ENCODE peak calls at places on chromosomes 3 and 15, in four cellular contexts. N, S, T and B are unnamed samples.

GRCh38 chr3:31159331-31160039 is 265.0 kb upstream of the GADL1 start:
- DNase-seq in N (no peak), S (no peak), T (no peak), B (peak)

GRCh38 chr15:34241376-34242350 is 16.8 kb downstream of the EMC4 start:
- DNase-seq in N (peak), S (peak), T (no peak), B (peak)

GRCh38 chr15:78619022-78619950 is 1.5 kb downstream of the CHRNA3 start:
- DNase-seq in N (no peak), S (no peak), T (no peak), B (no peak)

GRCh38 chr3:114498779-114499370 is 205.0 kb downstream of the TIGIT start:
- DNase-seq in N (peak), S (peak), T (no peak), B (peak)

GRCh38 chr15:51332211-51333147 is 5.9 kb downstream of the CYP19A1 start:
- DNase-seq in N (no peak), S (no peak), T (no peak), B (peak)

GRCh38 chr3:130826516-130826915 is 67.4 kb upstream of the ATP2C1 start:
- DNase-seq in N (no peak), S (no peak), T (no peak), B (no peak)

GRCh38 chr3:138253609-138254008 is 66.5 kb downstream of the ARMC8 start:
- DNase-seq in N (peak), S (no peak), T (no peak), B (no peak)

GRCh38 chr3:195260286-195260905 is 10.6 kb downstream of the XXYLT1 start:
- DNase-seq in N (no peak), S (no peak), T (no peak), B (no peak)

GRCh38 chr3:13071695-13072094 is 1.5 kb downstream of the IQSEC1 start:
- DNase-seq in N (no peak), S (no peak), T (no peak), B (no peak)

GRCh38 chr15:89828324-89829145 is 13.9 kb upstream of the ANPEP start:
- DNase-seq in N (peak), S (peak), T (no peak), B (peak)

GRCh38 chr15:38724827-38725226 is 160.2 kb upstream of the RASGRP1 start:
- DNase-seq in N (no peak), S (no peak), T (no peak), B (peak)

GRCh38 chr3:156579427-156579851 is 24.5 kb upstream of the SSR3 start:
- DNase-seq in N (no peak), S (no peak), T (no peak), B (no peak)

GRCh38 chr3:9248232-9249191 is 934 bp downstream of the SRGAP3 start:
- DNase-seq in N (no peak), S (no peak), T (no peak), B (no peak)

GRCh38 chr3:149701206-149701976 is 43.6 kb upstream of the WWTR1 start:
- DNase-seq in N (no peak), S (no peak), T (no peak), B (no peak)

GRCh38 chr3:193040836-193041672 is 123.4 kb upstream of the MB21D2 start:
- DNase-seq in N (peak), S (peak), T (peak), B (peak)

GRCh38 chr3:71201939-71202338 is 381.6 kb downstream of the FOXP1 start:
- DNase-seq in N (peak), S (no peak), T (no peak), B (peak)

GRCh38 chr3:102060814-102061213 is 211.5 kb downstream of the NFKBIZ start:
- DNase-seq in N (peak), S (peak), T (no peak), B (no peak)

GRCh38 chr15:74573987-74574386 is 33.0 kb downstream of the ARID3B start:
- DNase-seq in N (peak), S (peak), T (no peak), B (peak)

GRCh38 chr3:45151100-45151499 is 4.9 kb upstream of the CDCP1 start:
- DNase-seq in N (no peak), S (no peak), T (no peak), B (no peak)

GRCh38 chr3:114310701-114311100 is 16.9 kb downstream of the TIGIT start:
- DNase-seq in N (peak), S (no peak), T (no peak), B (no peak)

GRCh38 chr3:191257286-191257685 is 58.2 kb downstream of the OSTN start:
- DNase-seq in N (no peak), S (no peak), T (no peak), B (no peak)

GRCh38 chr15:40097096-40097967 is 11.3 kb downstream of the BMF start:
- DNase-seq in N (no peak), S (no peak), T (no peak), B (no peak)

GRCh38 chr3:175070946-175071345 is 211.8 kb downstream of the NAALADL2 start:
- DNase-seq in N (no peak), S (no peak), T (no peak), B (no peak)

GRCh38 chr3:37480003-37480402 is 305.6 kb upstream of the LRRFIP2 start:
- DNase-seq in N (no peak), S (no peak), T (no peak), B (no peak)

GRCh38 chr3:66435988-66436387 is 64.8 kb downstream of the LRIG1 start:
- DNase-seq in N (no peak), S (no peak), T (no peak), B (no peak)

GRCh38 chr3:108438542-108438941 is 71.9 kb downstream of the MYH15 start:
- DNase-seq in N (no peak), S (no peak), T (no peak), B (no peak)

GRCh38 chr3:124033360-124034015 is 41.6 kb upstream of the ROPN1 start:
- DNase-seq in N (no peak), S (no peak), T (no peak), B (no peak)

GRCh38 chr3:30017882-30018281 is 588.5 kb upstream of the TGFBR2 start:
- DNase-seq in N (no peak), S (no peak), T (no peak), B (peak)

GRCh38 chr3:30142946-30143345 is 463.5 kb upstream of the TGFBR2 start:
- DNase-seq in N (no peak), S (no peak), T (no peak), B (peak)

GRCh38 chr3:107675233-107675900 is 152.6 kb downstream of the BBX start:
- DNase-seq in N (no peak), S (no peak), T (no peak), B (no peak)

GRCh38 chr3:55885721-55886120 is 398.6 kb upstream of the WNT5A start:
- DNase-seq in N (peak), S (no peak), T (peak), B (peak)

GRCh38 chr3:56956906-56957305 is 103.6 kb upstream of the SPATA12 start:
- DNase-seq in N (no peak), S (no peak), T (no peak), B (no peak)

GRCh38 chr3:112555535-112556170 is 6.1 kb downstream of the ATG3 start:
- DNase-seq in N (peak), S (no peak), T (no peak), B (no peak)

GRCh38 chr3:118587847-118588246 is 446.8 kb downstream of the IGSF11 start:
- DNase-seq in N (no peak), S (no peak), T (no peak), B (no peak)

GRCh38 chr15:96838088-96838487 is 507.6 kb downstream of the NR2F2 start:
- DNase-seq in N (no peak), S (peak), T (no peak), B (peak)
- TF ChIP-seq CTCF in N (no peak), S (no peak), T (no peak), B (no peak)

DNA sequence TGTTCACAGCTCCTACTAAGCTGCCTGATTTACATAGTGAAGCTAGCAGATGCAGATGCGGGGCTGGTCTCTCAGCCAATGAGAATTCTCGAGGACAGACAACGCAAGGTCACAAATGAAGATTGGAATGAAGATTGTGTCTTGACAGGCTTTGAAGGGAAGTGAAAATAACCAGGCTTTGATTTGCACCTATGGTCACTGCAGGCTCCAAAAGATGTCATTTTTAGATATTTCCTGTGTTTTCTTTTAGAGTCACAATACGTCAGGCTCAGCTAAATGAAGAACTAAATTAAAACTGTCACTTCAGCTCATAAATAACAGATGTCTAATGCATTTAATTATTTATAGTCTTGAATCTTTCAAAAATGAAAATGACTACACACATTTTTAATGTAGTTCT is 99.4 kb downstream of the SQOR start:
- DNase-seq in N (no peak), S (no peak), T (no peak), B (no peak)
- H3K4me3 ChIP-seq in N (no peak), S (no peak), T (no peak), B (no peak)

GRCh38 chr3:179272385-179272784 is 21.5 kb upstream of the KCNMB3 start:
- DNase-seq in N (peak), S (no peak), T (no peak), B (peak)
- TF ChIP-seq CTCF in N (peak), S (peak), T (peak), B (peak)

GRCh38 chr3:169241575-169241927 is 422.0 kb downstream of the MECOM start:
- DNase-seq in N (peak), S (no peak), T (no peak), B (peak)

GRCh38 chr3:169241928-169242751 is 421.4 kb downstream of the MECOM start:
- DNase-seq in N (peak), S (peak), T (no peak), B (peak)

GRCh38 chr3:169244119-169244864 is 419.2 kb downstream of the MECOM start:
- DNase-seq in N (no peak), S (no peak), T (no peak), B (no peak)

GRCh38 chr3:169243122-169243521 is 420.4 kb downstream of the MECOM start:
- DNase-seq in N (peak), S (peak), T (no peak), B (peak)

DNA sequence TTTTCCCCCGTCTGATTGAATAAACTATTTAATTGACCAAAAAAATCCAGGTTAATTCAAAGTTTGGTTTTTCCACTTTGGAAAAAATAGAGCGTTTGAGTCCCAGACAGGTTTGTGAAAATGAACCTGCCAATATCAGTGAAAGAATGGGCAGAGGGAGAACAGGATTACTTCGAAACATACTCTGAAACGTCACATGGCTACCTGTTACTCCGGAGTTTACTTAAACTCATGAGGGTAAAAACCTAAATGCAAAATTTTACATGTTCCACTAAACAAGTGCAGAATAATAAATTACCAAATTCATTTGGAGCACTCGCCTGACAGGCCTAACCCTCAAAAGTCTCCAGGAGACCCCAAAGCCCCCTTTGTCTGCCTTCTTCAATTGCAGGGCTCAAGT is 419.9 kb downstream of the MECOM start:
- DNase-seq in N (no peak), S (no peak), T (no peak), B (no peak)
- H3K4me3 ChIP-seq in N (no peak), S (no peak), T (no peak), B (no peak)

DNA sequence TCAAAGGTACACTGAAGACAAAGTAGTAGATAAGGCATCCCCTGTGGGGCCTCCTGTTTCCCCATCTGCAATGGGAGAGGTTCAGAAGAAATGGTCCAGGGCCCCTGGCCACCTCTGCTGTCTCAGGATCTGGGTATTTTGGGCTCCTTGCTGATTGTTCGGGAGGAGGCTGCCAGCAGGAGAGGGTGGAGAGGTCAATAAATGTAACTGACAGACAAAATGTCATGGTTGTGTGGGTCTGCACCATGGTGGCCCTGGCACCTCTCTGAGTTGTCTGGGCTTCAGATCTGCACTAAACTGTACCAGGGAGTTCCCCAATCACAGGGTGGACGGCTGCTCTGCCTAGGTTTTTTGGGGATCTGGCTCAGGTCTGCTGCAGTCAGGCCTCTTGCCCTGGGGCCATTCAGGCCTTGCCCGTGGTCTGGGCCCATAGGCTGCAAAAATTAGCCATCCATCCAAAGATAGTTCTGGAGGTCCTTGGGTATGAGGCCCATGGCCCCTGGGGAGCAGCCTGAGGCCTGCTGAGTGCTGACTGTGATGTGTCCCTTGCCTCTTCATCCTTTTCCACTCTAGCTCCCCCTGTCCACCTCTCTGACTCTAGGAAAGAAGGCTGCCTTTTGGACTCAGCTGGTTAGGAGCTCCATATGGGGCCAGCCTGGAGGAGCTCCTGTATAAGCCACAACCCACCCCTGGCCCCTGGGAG is 7.5 kb downstream of the NBEAL2 start:
- DNase-seq in N (no peak), S (no peak), T (no peak), B (no peak)
- TF ChIP-seq CTCF in N (no peak), S (no peak), T (no peak), B (no peak)

GRCh38 chr15:75641176-75641498 is 1.1 kb upstream of the IMP3 start:
- DNase-seq in N (no peak), S (no peak), T (no peak), B (no peak)
- H3K4me3 ChIP-seq in N (no peak), S (no peak), T (no peak), B (no peak)

DNA sequence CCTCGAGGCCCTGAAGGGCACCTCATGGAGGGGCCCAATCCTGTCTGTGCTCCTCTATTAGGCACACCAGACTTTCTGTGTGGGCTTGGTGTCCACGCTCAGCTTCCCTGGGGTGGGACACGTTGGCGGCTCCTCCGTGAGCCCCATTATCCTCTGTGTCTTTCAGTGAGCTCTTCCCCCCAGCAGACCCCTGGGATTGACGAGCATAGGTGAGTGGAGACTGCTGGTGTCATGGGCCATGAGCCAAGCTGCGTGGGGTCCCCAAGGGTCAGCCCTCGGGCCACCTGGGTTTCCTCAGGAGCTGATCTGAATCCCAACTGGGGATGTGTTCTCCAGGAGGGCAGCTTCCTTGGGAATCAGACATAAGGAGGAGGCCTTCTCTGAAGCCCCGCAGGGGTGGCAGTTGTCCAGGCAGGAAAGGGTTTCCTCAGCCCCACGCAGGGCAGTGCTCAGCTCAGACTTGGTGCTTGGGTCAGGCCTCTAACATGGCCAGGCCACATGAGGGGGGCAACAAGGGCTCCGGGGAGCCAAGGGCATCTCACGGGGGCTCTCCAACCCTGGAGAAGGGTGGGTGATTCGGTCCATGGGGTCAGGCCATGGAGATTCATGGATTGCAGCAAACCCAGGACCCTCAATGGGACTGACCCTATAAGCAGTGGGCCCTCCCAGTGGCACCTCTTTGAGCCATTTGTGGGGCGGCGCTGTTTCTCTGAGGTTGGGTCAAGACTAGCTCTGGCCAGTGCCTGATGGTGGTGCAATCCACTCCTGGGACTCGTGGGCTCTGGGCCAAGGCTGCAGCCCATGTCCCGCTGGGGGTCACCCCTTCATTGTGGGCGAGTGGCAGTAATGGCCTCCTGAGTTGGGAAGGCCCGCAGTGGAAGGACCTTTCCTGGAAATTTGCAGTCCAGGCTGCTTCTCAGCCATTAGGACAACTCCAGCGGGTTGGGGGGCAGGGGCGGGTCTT is 222.5 kb downstream of the SNRPN start:
- DNase-seq in N (no peak), S (no peak), T (no peak), B (no peak)
- TF ChIP-seq CTCF in N (no peak), S (no peak), T (no peak), B (no peak)